ENCODE peak calls at places on chromosomes 7 and 10, in four cellular contexts. M, A, G and X are unnamed samples.
A peak's percentile ranks its signal among the peaks of the same experiment; 100 is the strongest.

GRCh38 chr7:115478426-115478825 is 552.1 kb downstream of the TFEC start:
- DNase-seq in G (no peak), A (no peak), M (no peak), X (no peak)

GRCh38 chr10:93756128-93756517 is 1.6 kb upstream of the LGI1 start:
- DNase-seq in G (no peak), A (no peak), M (no peak), X (no peak)

GRCh38 chr10:16787361-16787791 is 29.8 kb downstream of the RSU1 start:
- DNase-seq in A (no peak), G (no peak), M (no peak), X (no peak)

GRCh38 chr7:67589178-67589577 is 592.5 kb downstream of the TYW1 start:
- DNase-seq in G (no peak), A (no peak), M (no peak), X (no peak)

GRCh38 chr7:14600766-14601367 is 301.7 kb downstream of the DGKB start:
- DNase-seq in M (no peak), G (no peak), A (no peak), X (no peak)

GRCh38 chr10:115861864-115862263 is 411.1 kb downstream of the GFRA1 start:
- DNase-seq in G (no peak), A (no peak), M (no peak), X (no peak)

GRCh38 chr10:24722676-24723385 is 856 bp downstream of the ARHGAP21 start:
- DNase-seq in G (peak; percentile 53), M (peak; percentile 68), A (peak; percentile 80), X (peak; percentile 65)

GRCh38 chr7:117750612-117751563 is 122.4 kb downstream of the CTTNBP2 start:
- DNase-seq in M (no peak), G (no peak), A (no peak), X (no peak)

GRCh38 chr10:118007773-118008172 is 39.0 kb downstream of the RAB11FIP2 start:
- DNase-seq in G (no peak), M (no peak), A (no peak), X (no peak)

GRCh38 chr10:49114718-49115014 is 656 bp downstream of the VSTM4 start:
- DNase-seq in M (no peak), G (no peak), A (no peak), X (no peak)

GRCh38 chr7:134472572-134473242 is 13.8 kb upstream of the AKR1B1 start:
- DNase-seq in G (no peak), M (no peak), A (no peak), X (no peak)

DNA sequence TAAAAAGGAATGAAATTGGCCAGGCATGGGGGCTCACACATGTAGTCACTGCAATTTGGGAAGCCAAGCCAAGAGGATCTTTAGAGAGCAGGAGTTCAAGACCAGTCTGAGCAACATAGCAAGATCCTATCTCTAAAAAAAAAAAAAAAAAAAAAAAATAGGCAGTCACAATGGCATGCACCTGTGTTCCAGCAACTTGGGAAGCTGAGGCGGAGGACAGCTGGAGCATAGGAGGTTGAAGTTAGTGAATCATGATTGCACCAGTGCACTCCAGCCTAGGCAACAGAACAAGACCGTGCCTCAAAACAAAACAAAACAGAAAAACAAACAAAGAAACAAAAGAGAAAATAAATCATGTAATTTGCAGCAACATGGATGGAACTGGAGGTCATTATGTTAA is 33.7 kb upstream of the BICC1 start:
- DNase-seq in G (no peak), A (no peak), M (no peak), X (no peak)
- H3K4me3 ChIP-seq in G (no peak overlapping the region), A (no peak overlapping the region), M (no peak overlapping the region), X (no peak overlapping the region)

DNA sequence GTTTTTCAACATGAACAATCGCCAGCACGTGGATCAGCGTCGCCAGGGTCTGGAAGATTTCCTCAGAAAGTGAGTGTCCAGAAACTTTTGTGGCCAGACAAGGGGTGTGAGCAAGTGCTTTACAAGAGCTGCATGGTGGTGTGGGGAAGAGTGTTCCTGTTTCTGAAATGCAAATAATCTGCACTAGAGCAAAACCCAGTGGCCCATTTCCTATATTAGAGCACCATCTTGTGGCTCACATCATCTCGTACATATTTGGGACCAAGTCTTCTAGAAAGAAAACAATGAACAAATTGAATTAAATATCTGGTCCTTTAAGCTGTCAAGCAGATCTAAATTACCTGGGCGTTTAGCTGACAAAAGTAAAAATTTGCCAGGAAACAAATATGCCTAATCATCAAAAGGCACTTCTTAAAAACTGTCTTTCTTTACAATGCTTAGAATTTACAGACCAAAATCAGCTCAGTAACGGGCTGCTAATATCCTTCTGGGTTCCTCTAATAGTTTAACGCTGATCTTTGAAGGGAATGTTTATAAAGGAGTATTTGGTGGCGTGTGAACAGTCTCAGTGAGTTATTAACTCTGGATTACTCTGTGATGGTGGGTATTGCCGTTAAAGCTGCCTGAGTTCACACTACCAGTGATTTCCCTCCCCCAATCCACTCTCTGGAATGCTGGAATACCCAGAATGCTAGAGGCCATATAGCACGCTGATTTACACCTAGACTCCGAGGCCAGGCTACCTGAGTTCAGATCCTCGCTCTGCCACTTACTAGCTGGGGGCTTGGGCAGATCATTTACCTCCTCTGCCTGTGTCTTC is 73.6 kb downstream of the SNX10 start:
- DNase-seq in G (peak; percentile 57), A (no peak), M (peak; percentile 41), X (no peak)
- TF ChIP-seq POLR2A in G (no peak), A (no peak), M (no peak), X (peak; percentile 8)

DNA sequence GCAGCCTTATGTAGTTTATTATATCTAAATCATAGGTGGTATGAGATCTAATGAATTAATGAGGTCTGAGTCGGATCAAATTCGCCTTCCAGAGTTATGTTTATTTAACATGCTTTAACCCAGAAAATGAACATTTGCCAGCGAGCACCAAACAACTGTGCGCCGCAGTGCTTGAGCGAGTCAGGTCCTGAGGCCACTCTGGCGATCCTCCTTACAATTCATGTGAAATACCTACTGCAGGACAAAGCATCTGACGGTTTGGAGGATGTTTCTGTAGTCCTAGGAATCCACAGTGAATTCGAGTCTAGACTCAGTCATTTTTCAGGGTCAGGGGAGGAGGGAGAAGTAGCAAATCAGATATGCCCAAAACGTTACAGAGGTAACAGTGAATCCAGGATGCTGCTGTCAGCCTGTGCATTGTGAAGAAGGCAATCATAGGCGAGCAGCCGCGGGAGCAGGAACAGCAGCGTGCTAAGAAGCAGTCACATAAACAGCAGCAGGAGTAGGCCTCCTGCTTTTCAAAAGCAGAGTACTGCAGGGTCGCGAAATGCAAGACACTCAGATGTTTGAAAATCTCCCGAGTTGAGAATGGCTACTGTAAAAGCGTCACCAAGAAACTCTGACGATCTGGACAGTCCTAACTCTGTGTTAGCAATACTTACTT is 120.2 kb downstream of the CACNB2 start:
- DNase-seq in G (no peak), M (no peak), A (no peak), X (no peak)
- H3K4me3 ChIP-seq in G (no peak overlapping the region), M (no peak overlapping the region), A (peak overlapping the region; percentile 25), X (no peak overlapping the region)

GRCh38 chr7:138299046-138299445 is 161.0 kb upstream of the TRIM24 start:
- DNase-seq in M (no peak), G (no peak), A (no peak), X (no peak)

GRCh38 chr7:138303230-138304070 is 156.6 kb upstream of the TRIM24 start:
- DNase-seq in M (no peak), G (no peak), A (no peak), X (no peak)

GRCh38 chr7:138292951-138293350 is 167.1 kb upstream of the TRIM24 start:
- DNase-seq in M (no peak), G (no peak), A (no peak), X (no peak)

GRCh38 chr7:138295049-138295637 is 164.9 kb upstream of the TRIM24 start:
- DNase-seq in M (no peak), G (peak; percentile 15), A (no peak), X (no peak)

GRCh38 chr7:138297526-138297925 is 162.5 kb upstream of the TRIM24 start:
- DNase-seq in M (no peak), A (no peak), G (no peak), X (no peak)
- TF ChIP-seq POLR2A in M (no peak), A (no peak), G (no peak), X (no peak)

GRCh38 chr10:119023553-119023868 is 6.0 kb upstream of the NANOS1 start:
- DNase-seq in G (no peak), M (no peak), A (no peak), X (no peak)
- H3K4me3 ChIP-seq in G (no peak overlapping the region), M (no peak overlapping the region), A (no peak overlapping the region), X (no peak overlapping the region)

GRCh38 chr10:86708783-86709778 is 40.8 kb downstream of the LDB3 start:
- DNase-seq in G (no peak), M (no peak), A (peak; percentile 26), X (no peak)

GRCh38 chr10:86709786-86710185 is 41.5 kb downstream of the LDB3 start:
- DNase-seq in M (no peak), G (no peak), A (peak; percentile 37), X (no peak)

GRCh38 chr10:86710987-86711236 is 42.6 kb downstream of the LDB3 start:
- DNase-seq in M (no peak), A (no peak), G (no peak), X (no peak)

GRCh38 chr10:86711957-86712708 is 43.8 kb downstream of the LDB3 start:
- DNase-seq in M (no peak), G (no peak), A (peak; percentile 65), X (peak; percentile 47)

DNA sequence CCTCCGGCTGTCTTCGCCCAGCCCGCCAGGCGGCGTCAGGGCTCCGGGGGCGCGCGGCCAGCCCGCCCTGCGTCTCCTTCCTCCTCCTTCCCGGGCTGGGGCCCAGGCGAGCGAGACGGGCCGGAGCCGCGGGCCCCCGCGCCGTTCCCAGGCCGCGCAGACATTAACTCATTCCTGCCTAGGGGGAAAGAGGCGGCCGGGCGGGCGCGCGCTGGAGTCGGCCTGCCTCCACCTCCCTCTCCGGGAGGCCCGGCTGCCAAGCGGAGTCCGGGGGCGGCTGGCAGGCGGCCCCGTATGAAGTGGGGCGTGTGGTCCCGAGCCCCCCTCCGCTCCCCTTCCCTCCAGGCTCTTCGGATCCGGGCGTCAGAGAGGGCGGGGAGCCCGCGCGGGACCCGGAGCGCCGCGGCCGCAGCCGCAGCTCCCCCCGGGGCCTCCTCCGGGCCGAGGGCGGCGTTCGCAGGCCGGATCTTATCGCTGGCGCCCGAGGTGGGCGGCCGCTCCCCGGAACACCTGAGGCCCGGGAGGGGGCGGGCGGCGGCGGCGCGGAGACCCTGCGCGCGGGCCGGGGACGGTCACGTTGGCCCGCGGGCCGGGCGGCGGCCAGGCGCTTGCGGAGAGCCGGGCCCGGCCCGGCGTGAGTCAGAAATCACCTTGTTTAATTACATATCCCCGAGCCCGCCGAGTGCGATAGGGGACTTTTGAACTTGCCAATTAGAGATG is 43.1 kb downstream of the LDB3 start:
- DNase-seq in M (peak; percentile 90), G (peak; percentile 91), A (peak; percentile 90), X (peak; percentile 87)
- TF ChIP-seq POLR2A in M (no peak), G (peak; percentile 71), A (peak; percentile 68), X (peak; percentile 57)

DNA sequence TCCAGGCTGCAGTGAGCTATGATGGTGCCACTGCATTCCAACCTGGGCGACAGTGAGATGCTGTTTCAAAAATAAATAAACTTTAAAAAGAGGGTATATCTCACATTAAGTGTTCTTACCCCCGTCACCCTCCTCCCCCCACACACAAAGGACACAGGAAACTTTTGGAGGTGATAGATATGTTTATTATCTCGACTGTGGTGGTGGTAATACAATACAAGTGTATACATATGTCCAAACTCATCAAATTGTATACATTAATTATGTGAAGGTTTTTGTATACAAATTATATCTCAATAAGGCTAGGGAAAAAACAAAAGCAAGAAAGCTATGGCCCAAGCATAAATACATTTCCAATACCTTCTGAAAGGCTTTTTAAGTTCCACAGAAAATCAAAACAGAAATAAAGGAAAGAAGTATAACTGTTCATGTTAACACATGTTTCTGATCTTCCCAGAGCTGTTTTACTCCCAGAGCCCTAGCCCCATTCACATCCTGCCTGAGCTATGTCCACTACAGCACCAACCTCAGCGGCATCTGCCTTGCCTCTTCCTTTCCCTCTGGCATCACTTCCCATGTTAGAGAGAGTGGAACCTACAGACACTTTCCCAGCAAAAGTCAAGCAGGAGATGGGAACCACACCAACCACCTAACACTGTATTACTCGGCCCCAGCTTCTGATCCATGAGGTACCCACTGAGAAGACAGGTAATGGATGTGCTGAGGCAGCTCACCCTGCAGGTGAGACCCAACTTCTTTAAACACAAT is 48.1 kb downstream of the SGMS1 start:
- DNase-seq in M (no peak), G (no peak), A (no peak), X (no peak)
- H3K4me3 ChIP-seq in M (no peak overlapping the region), G (no peak overlapping the region), A (no peak overlapping the region), X (no peak overlapping the region)